ENCODE peak calls at places on chromosomes 2 and 18, in six cellular contexts. Y, Z, H, I, E and W are unnamed samples.

GRCh38 chr2:241066893-241067341 is 35.2 kb downstream of the MTERF4 start:
- DNase-seq in Y (no peak), Z (peak), H (peak), I (no peak), E (peak), W (peak)

GRCh38 chr2:234202601-234203000 is 152.1 kb downstream of the SPP2 start:
- DNase-seq in Y (no peak), Z (no peak), H (no peak), I (no peak), E (no peak), W (no peak)

GRCh38 chr2:174350018-174350417 is 15.3 kb downstream of the SP9 start:
- DNase-seq in Y (no peak), Z (no peak), H (no peak), I (peak), E (no peak), W (no peak)

GRCh38 chr2:101418704-101419663 is 31.7 kb upstream of the CREG2 start:
- DNase-seq in Y (peak), Z (peak), H (no peak), I (peak), E (peak), W (peak)

GRCh38 chr2:128272586-128273468 is 45.8 kb downstream of the HS6ST1 start:
- DNase-seq in Y (no peak), Z (no peak), H (peak), I (no peak), E (no peak), W (no peak)

GRCh38 chr18:13726972-13727331 is 479 bp downstream of the RNMT start:
- DNase-seq in Y (peak), Z (peak), H (peak), I (peak), E (peak), W (peak)

GRCh38 chr18:62660741-62661140 is 54.6 kb upstream of the PHLPP1 start:
- DNase-seq in Y (no peak), Z (no peak), H (no peak), I (no peak), E (no peak), W (no peak)

GRCh38 chr2:9808334-9809063 is 34.8 kb upstream of the TAF1B start:
- DNase-seq in Y (no peak), Z (no peak), H (no peak), I (no peak), E (no peak), W (no peak)

GRCh38 chr18:323253-323622 is 55.4 kb upstream of the THOC1 start:
- DNase-seq in Y (no peak), Z (no peak), H (no peak), I (peak), E (no peak), W (no peak)

GRCh38 chr2:227643990-227644551 is 22.5 kb upstream of the SCYGR5 start:
- DNase-seq in Y (no peak), Z (no peak), H (no peak), I (no peak), E (no peak), W (no peak)

GRCh38 chr2:192288290-192288689 is 93.6 kb upstream of the TMEFF2 start:
- DNase-seq in Y (no peak), Z (no peak), H (no peak), I (no peak), E (no peak), W (no peak)

GRCh38 chr18:58512161-58512581 is 116.7 kb downstream of the ALPK2 start:
- DNase-seq in Y (no peak), Z (no peak), H (no peak), I (no peak), E (no peak), W (no peak)

GRCh38 chr2:189783451-189783926 is 650 bp downstream of the ORMDL1 start:
- DNase-seq in Y (no peak), Z (no peak), H (no peak), I (peak), E (no peak), W (no peak)

GRCh38 chr2:123771928-123772632 is 253.0 kb upstream of the CNTNAP5 start:
- DNase-seq in Y (no peak), Z (no peak), H (no peak), I (no peak), E (no peak), W (no peak)

GRCh38 chr18:45993441-45993840 is 26.3 kb upstream of the EPG5 start:
- DNase-seq in Y (no peak), Z (no peak), H (no peak), I (peak), E (no peak), W (peak)

GRCh38 chr2:54520687-54521086 is 64.6 kb downstream of the SPTBN1 start:
- DNase-seq in Y (no peak), Z (no peak), H (no peak), I (peak), E (no peak), W (peak)

GRCh38 chr18:79434611-79435010 is 38.9 kb downstream of the NFATC1 start:
- DNase-seq in Y (no peak), Z (no peak), H (no peak), I (no peak), E (no peak), W (no peak)

GRCh38 chr2:176997074-176997791 is 215.4 kb upstream of the HNRNPA3 start:
- DNase-seq in Y (peak), Z (no peak), H (no peak), I (peak), E (no peak), W (peak)

GRCh38 chr2:127025357-127026062 is 81.4 kb downstream of the BIN1 start:
- DNase-seq in Y (peak), Z (no peak), H (no peak), I (peak), E (peak), W (peak)

GRCh38 chr18:8601277-8602032 is 7.8 kb upstream of the RAB12 start:
- DNase-seq in Y (no peak), Z (no peak), H (no peak), I (no peak), E (no peak), W (no peak)

GRCh38 chr18:60019463-60019840 is 119.7 kb downstream of the PMAIP1 start:
- DNase-seq in Y (no peak), Z (no peak), H (no peak), I (peak), E (no peak), W (no peak)

GRCh38 chr2:218875692-218876246 is 4.9 kb upstream of the WNT10A start:
- DNase-seq in Y (no peak), Z (no peak), H (no peak), I (no peak), E (no peak), W (no peak)

GRCh38 chr2:218878486-218878885 is 2.2 kb upstream of the WNT10A start:
- DNase-seq in Y (no peak), Z (no peak), H (no peak), I (no peak), E (no peak), W (no peak)

GRCh38 chr2:218877891-218878290 is 2.8 kb upstream of the WNT10A start:
- DNase-seq in Y (no peak), Z (no peak), H (no peak), I (no peak), E (no peak), W (no peak)

GRCh38 chr2:218876562-218877219 is 4.0 kb upstream of the WNT10A start:
- DNase-seq in Y (peak), Z (no peak), H (no peak), I (peak), E (peak), W (peak)

GRCh38 chr2:218877331-218877730 is 3.3 kb upstream of the WNT10A start:
- DNase-seq in Y (no peak), Z (no peak), H (no peak), I (no peak), E (no peak), W (no peak)
- TF ChIP-seq POLR2A in Y (no peak), Z (no peak), H (no peak), I (no peak), E (no peak), W (no peak)

DNA sequence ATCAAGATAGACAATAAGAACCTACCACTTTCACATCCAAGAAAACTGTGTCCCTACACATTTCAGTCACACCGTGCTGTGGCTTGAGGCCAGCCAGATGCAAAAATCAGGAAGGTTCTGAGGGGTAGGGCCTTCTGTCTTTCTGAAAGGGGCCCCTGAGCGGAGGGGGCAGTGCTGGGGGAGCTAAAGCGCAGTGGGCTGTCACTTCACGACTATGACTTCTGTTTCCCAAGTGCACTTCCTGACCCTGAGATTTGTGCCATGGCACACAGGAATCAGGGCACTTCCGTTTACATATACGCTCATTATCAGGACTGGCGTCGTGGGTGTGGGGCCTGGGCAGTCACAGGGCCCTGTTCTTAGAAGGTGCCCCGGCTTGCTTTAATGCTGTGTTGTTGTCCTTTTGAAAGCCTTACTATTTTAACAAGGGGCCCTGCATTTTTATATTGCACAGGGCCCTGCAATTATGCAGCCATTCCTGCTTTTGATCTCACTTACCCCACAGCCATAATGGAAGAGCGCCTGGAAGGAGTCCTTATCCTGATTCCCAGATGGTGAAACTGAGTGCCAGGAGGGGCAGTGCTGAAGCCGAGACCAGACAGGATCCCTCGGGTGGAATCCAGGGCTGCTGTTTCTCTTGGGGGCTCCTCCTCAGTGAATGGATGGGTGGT is 620 bp downstream of the NGEF start:
- DNase-seq in Y (no peak), Z (no peak), H (peak), I (no peak), E (peak), W (no peak)
- TF ChIP-seq POLR2A in Y (no peak), Z (no peak), H (no peak), I (no peak), E (no peak), W (no peak)

GRCh38 chr2:98730053-98730850 is 680 bp downstream of the MGAT4A start:
- DNase-seq in Y (peak), Z (peak), H (no peak), I (no peak), E (peak), W (no peak)
- TF ChIP-seq POLR2A in Y (no peak), Z (no peak), H (no peak), I (no peak), E (no peak), W (no peak)

DNA sequence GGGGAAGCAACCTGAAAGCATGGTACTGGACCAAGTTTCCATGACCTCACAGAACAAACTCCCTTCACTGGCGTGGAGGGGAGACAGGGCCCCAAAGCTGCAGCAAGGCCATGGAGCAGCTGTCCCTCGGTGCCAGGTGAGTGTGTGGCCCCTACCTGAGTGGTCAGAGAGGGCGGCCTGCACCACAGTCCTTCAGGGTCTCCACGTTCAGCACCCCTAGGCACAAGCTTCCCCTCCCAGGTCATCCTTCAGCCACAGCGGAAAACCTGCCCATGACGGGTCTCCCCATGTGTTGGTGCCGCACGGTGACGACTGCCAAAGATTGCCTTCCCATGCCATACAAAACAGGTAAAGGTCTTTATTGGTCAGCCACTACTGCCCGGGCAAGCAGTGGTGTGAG is 201.6 kb downstream of the MGAT5 start:
- DNase-seq in Y (no peak), Z (no peak), H (peak), I (no peak), E (no peak), W (no peak)
- TF ChIP-seq POLR2A in Y (no peak), Z (no peak), H (no peak), I (no peak), E (no peak), W (no peak)

GRCh38 chr18:43934322-43935050 is 657.2 kb upstream of the SYT4 start:
- DNase-seq in Y (no peak), Z (no peak), H (no peak), I (no peak), E (no peak), W (no peak)

GRCh38 chr18:43931439-43931838 is 654.1 kb upstream of the SYT4 start:
- DNase-seq in Y (no peak), Z (no peak), H (no peak), I (no peak), E (no peak), W (no peak)

GRCh38 chr18:43933177-43933576 is 655.9 kb upstream of the SYT4 start:
- DNase-seq in Y (no peak), Z (no peak), H (no peak), I (no peak), E (no peak), W (no peak)

GRCh38 chr18:43935051-43935412 is 657.7 kb upstream of the SYT4 start:
- DNase-seq in Y (no peak), Z (no peak), H (no peak), I (peak), E (no peak), W (no peak)

GRCh38 chr18:43932140-43932539 is 654.9 kb upstream of the SYT4 start:
- DNase-seq in Y (no peak), Z (no peak), H (no peak), I (peak), E (no peak), W (no peak)
- TF ChIP-seq POLR2A in Y (no peak), Z (no peak), H (no peak), I (no peak), E (no peak), W (no peak)

GRCh38 chr2:99488587-99488998 is 1.2 kb downstream of the REV1 start:
- DNase-seq in Y (no peak), Z (no peak), H (no peak), I (peak), E (peak), W (peak)

GRCh38 chr2:99487906-99488305 is 1.9 kb downstream of the REV1 start:
- DNase-seq in Y (no peak), Z (no peak), H (no peak), I (peak), E (no peak), W (no peak)

GRCh38 chr2:99490088-99491065 is 560 bp upstream of the REV1 start:
- DNase-seq in Y (peak), Z (peak), H (peak), I (peak), E (peak), W (peak)

GRCh38 chr2:99489758-99490087 is at the start of gene REV1:
- DNase-seq in Y (no peak), Z (no peak), H (peak), I (no peak), E (no peak), W (no peak)

DNA sequence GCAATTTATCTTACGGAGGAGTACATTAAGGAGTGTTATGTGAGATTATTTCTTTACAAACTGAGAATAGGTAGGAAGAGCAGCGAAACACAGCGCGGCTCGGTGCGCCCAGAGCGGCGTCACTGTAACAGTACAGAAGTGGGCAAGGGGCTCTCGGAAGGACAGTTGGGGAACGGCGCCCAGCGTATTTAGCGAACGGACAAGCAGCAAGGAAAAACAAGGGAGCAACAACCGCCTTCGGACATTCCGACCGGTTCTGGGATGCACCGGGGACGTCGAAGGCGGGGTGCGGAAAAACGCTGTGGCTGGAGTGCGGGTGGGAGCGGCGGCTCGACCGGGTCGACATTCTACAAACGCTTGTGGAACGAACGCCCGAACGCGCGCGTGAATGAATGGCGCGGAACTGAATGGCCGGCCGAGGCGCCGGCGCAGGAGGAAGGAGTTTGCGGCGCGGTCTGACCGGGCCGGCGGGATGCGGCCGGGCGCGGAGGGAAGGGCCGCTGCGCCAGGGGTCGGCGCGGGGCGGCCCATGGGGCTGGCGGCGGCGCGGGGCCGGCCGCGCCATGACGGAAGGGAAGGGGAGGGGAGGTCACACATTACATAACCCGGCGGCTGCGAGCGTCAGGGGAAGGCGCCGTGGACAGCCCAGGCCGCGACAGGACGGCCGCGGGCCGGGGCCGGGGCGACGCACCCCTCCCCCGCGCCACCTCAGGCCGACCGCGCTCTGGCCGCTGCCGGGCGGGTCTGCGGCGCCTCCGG is 639 bp downstream of the REV1 start:
- DNase-seq in Y (peak), Z (peak), H (peak), I (peak), E (peak), W (peak)
- TF ChIP-seq POLR2A in Y (peak), Z (no peak), H (peak), I (peak), E (no peak), W (peak)

GRCh38 chr2:219499555-219499954 is 864 bp downstream of the GMPPA start:
- DNase-seq in Y (no peak), Z (no peak), H (no peak), I (no peak), E (no peak), W (no peak)

GRCh38 chr2:219497495-219498279 is 1.0 kb upstream of the GMPPA start:
- DNase-seq in Y (peak), Z (peak), H (peak), I (peak), E (peak), W (peak)

GRCh38 chr2:219496781-219497494 is 1.8 kb upstream of the GMPPA start:
- DNase-seq in Y (peak), Z (no peak), H (no peak), I (no peak), E (no peak), W (no peak)

GRCh38 chr2:219499058-219499307 is 292 bp downstream of the GMPPA start:
- DNase-seq in Y (no peak), Z (no peak), H (no peak), I (no peak), E (no peak), W (no peak)

GRCh38 chr2:219498280-219499057 is at the start of gene GMPPA:
- DNase-seq in Y (peak), Z (peak), H (peak), I (peak), E (peak), W (peak)
- TF ChIP-seq POLR2A in Y (peak), Z (peak), H (peak), I (peak), E (peak), W (peak)

DNA sequence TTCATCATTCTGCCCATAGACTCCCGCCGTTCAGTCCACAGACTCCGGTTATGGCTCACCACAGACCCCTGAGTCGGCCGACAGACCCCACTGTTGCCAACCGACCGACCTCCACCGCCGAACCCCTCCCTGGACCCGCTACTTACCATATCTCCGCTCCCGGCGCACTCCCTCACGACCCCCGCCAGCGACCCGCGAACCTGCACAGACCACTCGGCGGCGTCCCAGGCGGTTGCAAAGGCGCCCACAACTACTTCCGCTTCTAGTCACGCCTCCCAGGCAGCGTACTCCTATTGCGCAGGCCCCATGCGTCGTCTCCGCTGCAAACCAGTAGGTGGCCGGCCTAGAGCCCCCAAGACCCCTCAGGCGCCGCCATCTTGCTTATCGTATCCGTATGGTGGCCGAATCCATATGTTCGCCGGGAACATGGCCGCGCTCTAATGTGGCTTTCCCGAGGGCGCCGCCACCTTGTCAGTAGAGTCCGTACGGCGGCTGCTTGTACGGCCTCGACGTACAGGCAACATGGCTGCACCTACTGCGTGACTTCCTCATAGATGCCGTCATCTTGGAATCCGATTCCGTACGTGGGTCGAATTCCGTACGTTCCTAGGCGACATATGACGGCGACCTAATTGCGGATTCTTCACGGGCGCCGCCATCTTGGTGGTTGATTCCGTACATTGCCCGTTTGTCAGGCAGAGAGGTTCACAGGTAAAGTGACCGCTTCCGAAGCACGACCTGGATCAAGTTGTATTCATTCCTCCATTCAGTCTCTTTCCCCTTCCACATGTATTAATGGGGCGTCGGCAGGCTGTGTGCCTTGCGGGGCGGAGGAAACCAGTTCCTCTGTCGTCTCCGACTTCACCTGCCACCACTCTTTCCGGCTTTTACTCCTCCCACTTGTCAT is at the start of gene CXXC1:
- DNase-seq in Y (peak), Z (peak), H (peak), I (peak), E (peak), W (peak)
- TF ChIP-seq POLR2A in Y (no peak), Z (no peak), H (no peak), I (no peak), E (no peak), W (peak)